ENCODE peak calls at places on chromosomes 3 and 15, in six cellular contexts. C, Y, B, N, W and X are unnamed samples.

GRCh38 chr3:13125092-13126015 is 52.1 kb upstream of the IQSEC1 start:
- DNase-seq in N (no peak), C (no peak), Y (no peak), W (no peak), B (no peak), X (no peak)

GRCh38 chr3:69855436-69856162 is 116.3 kb downstream of the MITF start:
- DNase-seq in W (peak), B (no peak), N (no peak), C (no peak), Y (peak), X (no peak)

GRCh38 chr3:105823149-105823866 is 45.5 kb downstream of the CBLB start:
- DNase-seq in C (no peak), N (no peak), B (peak), Y (peak), W (peak), X (no peak)

GRCh38 chr15:60541784-60542617 is 63.1 kb upstream of the ICE2 start:
- DNase-seq in W (no peak), N (no peak), Y (no peak), B (no peak), C (no peak), X (no peak)

GRCh38 chr15:42059661-42060476 is 34.5 kb downstream of the PLA2G4D start:
- DNase-seq in B (no peak), Y (peak), W (peak), C (peak), N (no peak), X (peak)

GRCh38 chr15:77042245-77042644 is 28.7 kb downstream of the TSPAN3 start:
- DNase-seq in Y (no peak), W (no peak), C (no peak), N (no peak), B (no peak), X (no peak)

GRCh38 chr3:134625885-134626741 is 24.7 kb downstream of the KY start:
- DNase-seq in C (no peak), Y (no peak), N (no peak), B (no peak), W (no peak), X (no peak)

GRCh38 chr3:5217824-5218595 is 30.5 kb downstream of the EDEM1 start:
- DNase-seq in W (peak), Y (peak), B (no peak), C (no peak), N (no peak), X (no peak)

GRCh38 chr3:195854628-195855300 is 43.0 kb upstream of the MUC4 start:
- DNase-seq in Y (no peak), C (no peak), W (no peak), B (no peak), N (no peak), X (no peak)

GRCh38 chr15:54659668-54660067 is 537.1 kb downstream of the RSL24D1 start:
- DNase-seq in W (no peak), C (no peak), N (no peak), B (no peak), Y (no peak), X (no peak)

GRCh38 chr3:84962460-84962859 is 3.7 kb downstream of the CADM2 start:
- DNase-seq in Y (no peak), W (no peak), C (no peak), N (no peak), B (no peak), X (no peak)

GRCh38 chr3:33211444-33211843 is 7.2 kb downstream of the SUSD5 start:
- DNase-seq in B (peak), Y (peak), C (no peak), N (no peak), W (peak), X (no peak)

GRCh38 chr3:180383332-180384020 is 218.5 kb upstream of the TTC14 start:
- DNase-seq in B (no peak), W (peak), C (no peak), Y (no peak), N (no peak), X (no peak)

GRCh38 chr3:19093084-19093483 is 55.2 kb upstream of the KCNH8 start:
- DNase-seq in C (no peak), W (no peak), Y (no peak), B (no peak), N (no peak), X (no peak)

GRCh38 chr3:8480699-8481098 is 20.9 kb upstream of the LMCD1 start:
- DNase-seq in B (no peak), Y (no peak), C (no peak), N (no peak), W (no peak), X (no peak)

GRCh38 chr15:35545316-35545824 is 595 bp downstream of the DPH6 start:
- DNase-seq in Y (peak), W (peak), B (no peak), N (peak), C (peak), X (no peak)

GRCh38 chr3:186314896-186315295 is 47.1 kb downstream of the DGKG start:
- DNase-seq in C (no peak), W (no peak), N (no peak), Y (no peak), B (no peak), X (no peak)

GRCh38 chr3:142151828-142152227 is 2.5 kb upstream of the TFDP2 start:
- DNase-seq in B (no peak), C (no peak), Y (no peak), N (no peak), W (no peak), X (no peak)

GRCh38 chr3:181782306-181782924 is 70.7 kb downstream of the SOX2 start:
- DNase-seq in Y (peak), N (no peak), W (peak), C (no peak), B (peak), X (no peak)

GRCh38 chr15:48191574-48192225 is at the start of gene CTXN2:
- DNase-seq in B (no peak), W (no peak), N (no peak), C (no peak), Y (peak), X (no peak)

GRCh38 chr3:64674591-64675076 is 13.2 kb downstream of the ADAMTS9 start:
- DNase-seq in B (peak), N (no peak), C (no peak), Y (peak), W (no peak), X (no peak)

GRCh38 chr15:86660012-86660411 is 580.3 kb downstream of the AGBL1 start:
- DNase-seq in W (no peak), Y (no peak), N (no peak), C (no peak), B (no peak), X (no peak)

GRCh38 chr3:180870008-180870733 is 42.3 kb upstream of the FXR1 start:
- DNase-seq in N (peak), Y (peak), W (peak), B (no peak), C (no peak), X (no peak)

GRCh38 chr3:184440161-184440560 is 60.3 kb downstream of the CHRD start:
- DNase-seq in Y (no peak), W (no peak), N (no peak), C (no peak), B (no peak), X (no peak)

GRCh38 chr3:190595807-190596206 is 81.9 kb downstream of the IL1RAP start:
- DNase-seq in B (no peak), N (no peak), C (no peak), Y (no peak), W (no peak), X (no peak)

GRCh38 chr3:129314757-129315385 is 36.2 kb downstream of the HMCES start:
- DNase-seq in Y (peak), B (no peak), W (peak), C (peak), N (peak), X (peak)

GRCh38 chr3:55756976-55757375 is 269.9 kb upstream of the WNT5A start:
- DNase-seq in N (no peak), C (no peak), B (no peak), Y (no peak), W (no peak), X (no peak)

GRCh38 chr3:156581954-156582353 is 27.0 kb upstream of the SSR3 start:
- DNase-seq in C (no peak), W (no peak), N (no peak), B (no peak), Y (no peak), X (no peak)

GRCh38 chr3:156582784-156583183 is 27.9 kb upstream of the SSR3 start:
- DNase-seq in B (peak), W (peak), Y (no peak), N (no peak), C (no peak), X (no peak)

GRCh38 chr3:156586905-156587766 is 32.2 kb upstream of the SSR3 start:
- DNase-seq in B (no peak), W (no peak), Y (no peak), N (no peak), C (no peak), X (no peak)

GRCh38 chr3:156583469-156583868 is 28.6 kb upstream of the SSR3 start:
- DNase-seq in Y (no peak), N (no peak), W (no peak), B (no peak), C (no peak), X (no peak)

DNA sequence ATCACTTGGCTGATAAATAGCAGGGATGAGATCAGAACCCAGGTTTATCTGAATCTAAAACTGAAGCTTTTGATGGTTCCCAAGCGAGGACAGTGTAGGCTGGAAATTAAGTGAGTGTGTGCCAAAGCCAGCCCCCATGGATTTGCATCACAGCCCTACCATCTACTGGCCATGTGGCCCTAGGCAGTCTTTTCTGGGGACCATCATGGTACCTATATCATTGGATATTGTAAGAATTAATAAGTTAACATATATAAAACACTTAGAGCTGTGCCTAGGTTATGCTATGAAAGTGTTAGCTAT is 32.8 kb upstream of the SSR3 start:
- DNase-seq in N (no peak), W (no peak), C (no peak), B (no peak), Y (no peak), X (no peak)
- TF ChIP-seq CTCF in N (no peak), W (no peak), C (no peak), B (no peak), Y (no peak), X (no peak)

DNA sequence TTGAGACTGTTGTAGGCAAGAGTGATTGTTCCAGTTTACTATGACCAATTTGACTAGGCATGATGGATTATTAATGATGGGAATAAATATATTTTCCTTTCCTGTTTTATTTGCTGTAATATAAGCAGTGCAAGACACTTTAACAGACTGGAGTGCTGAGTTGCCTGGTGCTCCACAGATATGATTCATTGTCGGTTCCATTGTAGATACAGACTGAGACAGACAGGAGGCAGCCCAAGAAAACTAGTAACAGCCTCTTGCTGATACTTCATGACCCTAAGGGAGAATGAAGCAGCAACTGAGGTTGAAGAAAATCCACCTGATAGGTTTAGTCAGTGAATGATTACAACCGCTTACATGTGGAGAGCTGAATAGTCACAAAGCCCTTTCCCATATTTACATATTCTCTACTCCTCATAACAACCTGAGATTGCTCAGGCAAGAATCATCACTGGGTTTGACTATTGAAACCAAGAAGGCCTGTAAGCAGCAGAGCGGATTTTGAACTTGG is 235.1 kb upstream of the TPRG1 start:
- DNase-seq in Y (no peak), C (no peak), N (no peak), B (no peak), W (no peak), X (no peak)
- TF ChIP-seq CTCF in Y (no peak), C (no peak), N (no peak), B (peak), W (peak), X (no peak)

GRCh38 chr15:84816694-84817460 is at the start of gene ALPK3:
- DNase-seq in N (peak), B (no peak), W (no peak), Y (no peak), C (no peak), X (no peak)
- TF ChIP-seq CTCF in N (peak), B (no peak), W (no peak), Y (no peak), C (no peak), X (no peak)

DNA sequence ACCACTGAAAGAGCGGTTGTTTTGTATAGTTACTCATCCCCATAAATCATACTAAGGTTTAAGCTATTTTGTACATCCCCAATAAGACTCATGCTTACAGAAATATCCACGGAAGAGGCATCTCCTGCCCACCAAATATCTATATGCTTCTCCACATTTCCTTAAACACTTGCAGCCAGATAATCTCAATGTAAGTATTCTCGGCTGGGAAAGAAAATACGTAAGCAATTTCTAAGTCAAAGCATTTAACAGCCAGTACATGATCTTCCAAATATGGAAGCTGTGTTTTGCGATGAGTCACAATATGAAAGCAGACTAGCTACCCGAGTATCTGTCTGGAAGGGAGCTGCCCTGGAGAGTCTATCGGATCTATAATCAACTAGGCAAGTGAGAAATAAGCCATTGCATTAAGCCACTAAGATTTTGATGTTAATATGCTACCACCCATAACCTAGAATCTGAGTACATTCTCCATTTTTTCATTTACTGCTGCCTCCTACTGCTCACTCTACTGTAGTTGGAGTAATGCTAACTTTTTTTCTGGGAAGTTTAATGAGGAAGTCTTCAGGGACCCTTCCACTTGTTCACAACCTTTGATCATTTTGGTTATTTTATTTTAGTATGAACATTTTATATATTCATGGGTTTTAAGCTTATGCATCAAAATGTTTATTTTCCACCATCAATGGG is 26.9 kb upstream of the ZMAT3 start:
- DNase-seq in B (no peak), W (peak), Y (peak), C (no peak), N (no peak), X (no peak)
- TF ChIP-seq CTCF in B (peak), W (peak), Y (peak), C (no peak), N (no peak), X (no peak)

DNA sequence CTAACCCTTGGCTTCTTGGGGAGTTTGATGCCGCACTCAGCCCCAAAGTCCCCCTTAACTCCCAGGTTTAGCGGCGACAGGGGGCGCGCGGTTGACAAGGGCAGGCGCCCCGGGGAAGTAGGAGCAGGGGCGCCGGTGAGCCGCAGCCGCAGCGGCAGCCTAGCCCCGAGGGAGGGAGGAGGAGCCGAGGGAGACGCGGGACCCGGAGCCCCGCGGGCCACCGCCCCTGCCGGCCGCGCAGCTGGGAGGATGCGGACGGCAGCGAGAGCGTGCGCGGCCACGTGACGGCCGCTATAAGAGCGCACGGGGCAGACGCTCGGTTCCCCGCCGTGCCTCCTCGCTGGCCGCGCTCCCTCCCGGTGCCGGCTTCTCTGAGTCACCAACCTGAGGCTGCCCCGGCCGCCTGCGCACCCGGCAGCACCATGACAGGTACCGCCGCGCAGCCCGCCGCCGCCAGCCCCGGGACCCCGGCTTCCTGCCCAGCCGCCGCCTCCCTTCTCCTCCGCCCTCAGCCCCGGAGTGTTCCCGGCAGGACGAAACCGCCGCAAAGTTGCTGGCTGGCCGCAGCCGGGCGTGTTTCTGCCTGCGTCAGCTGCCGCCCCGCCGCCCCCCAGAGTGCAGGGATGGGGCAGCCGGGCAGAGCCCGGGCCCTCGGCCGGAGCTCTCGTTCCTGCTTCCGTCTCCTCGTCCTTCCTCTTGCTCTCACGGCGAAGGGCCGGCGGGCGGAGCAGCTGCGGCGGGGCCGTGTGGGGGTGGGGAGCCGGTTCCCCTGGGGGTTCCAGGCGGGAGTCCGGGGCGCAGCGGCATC is at the start of gene GYG1:
- DNase-seq in C (peak), N (peak), Y (peak), W (peak), B (no peak), X (peak)
- TF ChIP-seq CTCF in C (peak), N (peak), Y (peak), W (no peak), B (peak), X (no peak)